ENCODE peak calls at places on chromosomes 5 and 9, in five cellular contexts. One of them, this sample, is unnamed.

GRCh38 chr5:131677115-131677514 is 42.1 kb upstream of the RAPGEF6 start:
- DNase-seq in osteocyte: no peak
- DNase-seq in HS-27A: no peak
- DNase-seq in PC-3: no peak
- DNase-seq in fibroblast of lung: no peak
- DNase-seq in this sample: no peak

GRCh38 chr5:45521067-45521466 is 175.1 kb downstream of the HCN1 start:
- DNase-seq in osteocyte: no peak
- DNase-seq in HS-27A: peak
- DNase-seq in PC-3: peak
- DNase-seq in fibroblast of lung: peak
- DNase-seq in this sample: peak

GRCh38 chr9:29144476-29144875 is 1571.2 kb upstream of the C9orf72 start:
- DNase-seq in osteocyte: no peak
- DNase-seq in HS-27A: no peak
- DNase-seq in PC-3: no peak
- DNase-seq in fibroblast of lung: no peak
- DNase-seq in this sample: no peak

GRCh38 chr9:1303911-1304310 is 253.8 kb downstream of the DMRT2 start:
- DNase-seq in osteocyte: no peak
- DNase-seq in HS-27A: no peak
- DNase-seq in PC-3: peak
- DNase-seq in fibroblast of lung: no peak
- DNase-seq in this sample: no peak

GRCh38 chr5:141747646-141748229 is 65.7 kb upstream of the ARAP3 start:
- DNase-seq in osteocyte: no peak
- DNase-seq in HS-27A: no peak
- DNase-seq in PC-3: no peak
- DNase-seq in fibroblast of lung: no peak
- DNase-seq in this sample: no peak

GRCh38 chr5:111143910-111144309 is 51.8 kb downstream of the WDR36 start:
- DNase-seq in osteocyte: no peak
- DNase-seq in HS-27A: peak
- DNase-seq in PC-3: peak
- DNase-seq in fibroblast of lung: peak
- DNase-seq in this sample: no peak

GRCh38 chr5:159955056-159955624 is 38.9 kb downstream of the ADRA1B start:
- DNase-seq in osteocyte: no peak
- DNase-seq in HS-27A: no peak
- DNase-seq in PC-3: no peak
- DNase-seq in fibroblast of lung: no peak
- DNase-seq in this sample: no peak

GRCh38 chr5:39476466-39477215 is 51.9 kb upstream of the DAB2 start:
- DNase-seq in osteocyte: no peak
- DNase-seq in HS-27A: no peak
- DNase-seq in PC-3: peak
- DNase-seq in fibroblast of lung: peak
- DNase-seq in this sample: no peak

GRCh38 chr5:3893527-3893926 is 297.9 kb downstream of the IRX1 start:
- DNase-seq in osteocyte: no peak
- DNase-seq in HS-27A: no peak
- DNase-seq in PC-3: no peak
- DNase-seq in fibroblast of lung: no peak
- DNase-seq in this sample: no peak

GRCh38 chr9:94270009-94270408 is 10.9 kb downstream of the ZNF169 start:
- DNase-seq in osteocyte: no peak
- DNase-seq in HS-27A: no peak
- DNase-seq in PC-3: no peak
- DNase-seq in fibroblast of lung: no peak
- DNase-seq in this sample: no peak

GRCh38 chr5:135423158-135423925 is 23.8 kb downstream of the DCANP1 start:
- DNase-seq in osteocyte: no peak
- DNase-seq in HS-27A: no peak
- DNase-seq in PC-3: no peak
- DNase-seq in fibroblast of lung: no peak
- DNase-seq in this sample: peak

GRCh38 chr9:72937545-72937944 is 15.3 kb downstream of the ALDH1A1 start:
- DNase-seq in osteocyte: no peak
- DNase-seq in HS-27A: no peak
- DNase-seq in PC-3: no peak
- DNase-seq in fibroblast of lung: no peak
- DNase-seq in this sample: no peak

GRCh38 chr5:39775458-39776365 is 350.9 kb upstream of the DAB2 start:
- DNase-seq in osteocyte: no peak
- DNase-seq in HS-27A: peak
- DNase-seq in PC-3: peak
- DNase-seq in fibroblast of lung: peak
- DNase-seq in this sample: no peak

GRCh38 chr9:84703793-84704192 is 34.3 kb downstream of the NTRK2 start:
- DNase-seq in osteocyte: no peak
- DNase-seq in HS-27A: no peak
- DNase-seq in PC-3: no peak
- DNase-seq in fibroblast of lung: no peak
- DNase-seq in this sample: no peak

GRCh38 chr5:138544171-138545134 is 1.4 kb upstream of the ETF1 start:
- DNase-seq in osteocyte: no peak
- DNase-seq in HS-27A: no peak
- DNase-seq in PC-3: peak
- DNase-seq in fibroblast of lung: peak
- DNase-seq in this sample: no peak

GRCh38 chr5:127802477-127802865 is 99.3 kb downstream of the CCDC192 start:
- DNase-seq in osteocyte: no peak
- DNase-seq in HS-27A: no peak
- DNase-seq in PC-3: no peak
- DNase-seq in fibroblast of lung: peak
- DNase-seq in this sample: no peak

GRCh38 chr5:150497989-150498317 is 10.0 kb upstream of the NDST1 start:
- DNase-seq in osteocyte: no peak
- DNase-seq in HS-27A: no peak
- DNase-seq in PC-3: no peak
- DNase-seq in fibroblast of lung: no peak
- DNase-seq in this sample: no peak

GRCh38 chr9:82957526-82958379 is 105.2 kb downstream of the RASEF start:
- DNase-seq in osteocyte: no peak
- DNase-seq in HS-27A: no peak
- DNase-seq in PC-3: no peak
- DNase-seq in fibroblast of lung: no peak
- DNase-seq in this sample: no peak

GRCh38 chr5:71891856-71892255 is 172.8 kb downstream of the CARTPT start:
- DNase-seq in osteocyte: no peak
- DNase-seq in HS-27A: no peak
- DNase-seq in PC-3: no peak
- DNase-seq in fibroblast of lung: no peak
- DNase-seq in this sample: no peak

GRCh38 chr5:142330026-142330425 is 5.2 kb upstream of the SPRY4 start:
- DNase-seq in osteocyte: no peak
- DNase-seq in HS-27A: no peak
- DNase-seq in PC-3: no peak
- DNase-seq in fibroblast of lung: no peak
- DNase-seq in this sample: no peak

GRCh38 chr9:14215614-14216013 is 98.3 kb downstream of the NFIB start:
- DNase-seq in osteocyte: no peak
- DNase-seq in HS-27A: no peak
- DNase-seq in PC-3: peak
- DNase-seq in fibroblast of lung: peak
- DNase-seq in this sample: no peak

GRCh38 chr9:86766912-86767311 is 180.4 kb downstream of the GAS1 start:
- DNase-seq in osteocyte: no peak
- DNase-seq in HS-27A: no peak
- DNase-seq in PC-3: peak
- DNase-seq in fibroblast of lung: peak
- DNase-seq in this sample: peak

GRCh38 chr5:64637837-64638443 is 52.4 kb upstream of the SHISAL2B start:
- DNase-seq in osteocyte: no peak
- DNase-seq in HS-27A: no peak
- DNase-seq in PC-3: no peak
- DNase-seq in fibroblast of lung: no peak
- DNase-seq in this sample: no peak

GRCh38 chr9:127449332-127449966 is 1.8 kb downstream of the RPL12 start:
- DNase-seq in osteocyte: no peak
- DNase-seq in HS-27A: no peak
- DNase-seq in PC-3: no peak
- DNase-seq in fibroblast of lung: peak
- DNase-seq in this sample: no peak

GRCh38 chr5:125235995-125236394 is 489.6 kb upstream of the ZNF608 start:
- DNase-seq in osteocyte: no peak
- DNase-seq in HS-27A: no peak
- DNase-seq in PC-3: no peak
- DNase-seq in fibroblast of lung: no peak
- DNase-seq in this sample: no peak

GRCh38 chr5:115735108-115735998 is 81.1 kb downstream of the CDO1 start:
- DNase-seq in osteocyte: no peak
- DNase-seq in HS-27A: no peak
- DNase-seq in PC-3: no peak
- DNase-seq in fibroblast of lung: no peak
- DNase-seq in this sample: no peak

GRCh38 chr9:88044200-88044599 is 69.9 kb upstream of the CDK20 start:
- DNase-seq in osteocyte: no peak
- DNase-seq in HS-27A: no peak
- DNase-seq in PC-3: no peak
- DNase-seq in fibroblast of lung: no peak
- DNase-seq in this sample: no peak

GRCh38 chr9:104993291-104993963 is 65.5 kb upstream of the ABCA1 start:
- DNase-seq in osteocyte: no peak
- DNase-seq in HS-27A: no peak
- DNase-seq in PC-3: no peak
- DNase-seq in fibroblast of lung: peak
- DNase-seq in this sample: no peak

GRCh38 chr5:169686137-169686536 is 49.1 kb downstream of the DOCK2 start:
- DNase-seq in osteocyte: no peak
- DNase-seq in HS-27A: no peak
- DNase-seq in PC-3: no peak
- DNase-seq in fibroblast of lung: no peak
- DNase-seq in this sample: no peak

GRCh38 chr9:131160416-131161112 is 35.2 kb downstream of the NUP214 start:
- DNase-seq in osteocyte: no peak
- DNase-seq in HS-27A: no peak
- DNase-seq in PC-3: no peak
- DNase-seq in fibroblast of lung: no peak
- DNase-seq in this sample: no peak

GRCh38 chr5:134063421-134063820 is 51.1 kb upstream of the TCF7 start:
- DNase-seq in osteocyte: no peak
- DNase-seq in HS-27A: no peak
- DNase-seq in PC-3: no peak
- DNase-seq in fibroblast of lung: no peak
- DNase-seq in this sample: no peak